ENCODE peak calls at places on chromosomes 4 and X, in six cellular contexts. H, Q, N, I, G and Z are unnamed samples.

GRCh38 chrX:143429021-143429570 is 88.2 kb downstream of the SPANXN3 start:
- DNase-seq in H (no peak), Q (no peak), N (no peak), I (no peak), G (no peak), Z (no peak)

GRCh38 chr4:2928242-2929155 is 34.7 kb downstream of the NOP14 start:
- DNase-seq in H (no peak), Q (peak; percentile 38), N (no peak), I (no peak), G (no peak), Z (peak; percentile 66)

GRCh38 chrX:15336023-15336413 is 695 bp upstream of the PIGA start:
- DNase-seq in H (no peak), Q (no peak), N (peak; percentile 11), I (no peak), G (no peak), Z (no peak)

GRCh38 chr4:7478665-7479064 is 43.9 kb upstream of the PSAPL1 start:
- DNase-seq in H (no peak), Q (no peak), N (no peak), I (no peak), G (no peak), Z (no peak)

GRCh38 chr4:130985371-130985770 is 1889.4 kb downstream of the C4orf33 start:
- DNase-seq in H (no peak), Q (no peak), N (no peak), I (no peak), G (no peak), Z (no peak)

GRCh38 chr4:165137205-165137604 is 24.5 kb upstream of the TMEM192 start:
- DNase-seq in H (no peak), Q (no peak), N (no peak), I (no peak), G (no peak), Z (no peak)

GRCh38 chr4:110510955-110511544 is 35.1 kb downstream of the ENPEP start:
- DNase-seq in H (no peak), Q (no peak), N (peak; percentile 26), I (no peak), G (peak; percentile 38), Z (no peak)

GRCh38 chr4:104163820-104164219 is 330.9 kb downstream of the CXXC4 start:
- DNase-seq in H (no peak), Q (no peak), N (no peak), I (no peak), G (no peak), Z (no peak)

GRCh38 chr4:35885081-35885480 is 359.2 kb downstream of the ARAP2 start:
- DNase-seq in H (no peak), Q (no peak), N (no peak), I (no peak), G (no peak), Z (no peak)

GRCh38 chr4:99207069-99207743 is 11.8 kb downstream of the ADH6 start:
- DNase-seq in H (no peak), Q (no peak), N (no peak), I (no peak), G (no peak), Z (no peak)

GRCh38 chr4:40388248-40388647 is 53.1 kb downstream of the CHRNA9 start:
- DNase-seq in H (no peak), Q (no peak), N (no peak), I (no peak), G (no peak), Z (no peak)

GRCh38 chr4:140567722-140568121 is 1.0 kb downstream of the UCP1 start:
- DNase-seq in H (no peak), Q (no peak), N (no peak), I (no peak), G (no peak), Z (no peak)

GRCh38 chrX:150062292-150063137 is 124.2 kb upstream of the EOLA2 start:
- DNase-seq in H (peak; percentile 53), Q (peak; percentile 48), N (no peak), I (no peak), G (no peak), Z (no peak)

GRCh38 chr4:72948080-72948479 is 121.4 kb downstream of the COX18 start:
- DNase-seq in H (no peak), Q (no peak), N (no peak), I (no peak), G (no peak), Z (no peak)

GRCh38 chrX:24603191-24603590 is 44.0 kb downstream of the PCYT1B start:
- DNase-seq in H (no peak), Q (no peak), N (no peak), I (no peak), G (no peak), Z (no peak)

GRCh38 chrX:43564953-43565352 is 91.1 kb upstream of the MAOA start:
- DNase-seq in H (no peak), Q (no peak), N (no peak), I (no peak), G (no peak), Z (no peak)